ENCODE peak calls at places on chromosome 17, in four cellular contexts. X is GM12878, W is K562, M is HepG2. T is an unnamed sample.

GRCh38 chr17:50558955-50559614 is 1.4 kb upstream of the CACNA1G start:
- DNase-seq in W (no peak), M (no peak), X (no peak), T (peak)

GRCh38 chr17:28315846-28316705 is 2.9 kb upstream of the TMEM97 start:
- DNase-seq in M (no peak), W (no peak), X (no peak), T (no peak)

GRCh38 chr17:20779521-20779920 is 200.0 kb downstream of the CDRT15L2 start:
- DNase-seq in M (no peak), X (no peak), W (no peak), T (no peak)

GRCh38 chr17:64780096-64781012 is 118.2 kb upstream of the SMURF2 start:
- DNase-seq in M (no peak), X (no peak), W (no peak), T (peak)

GRCh38 chr17:5238333-5238732 is 3.7 kb upstream of the SCIMP start:
- DNase-seq in X (no peak), W (no peak), M (no peak), T (no peak)

GRCh38 chr17:63974594-63975192 is 2.0 kb upstream of the SCN4A start:
- DNase-seq in X (no peak), W (no peak), M (no peak), T (no peak)

GRCh38 chr17:79811036-79811887 is 14.4 kb upstream of the CBX8 start:
- DNase-seq in M (peak), W (peak), X (no peak), T (no peak)

GRCh38 chr17:43702636-43703035 is 40.9 kb upstream of the MEOX1 start:
- DNase-seq in M (peak), X (no peak), W (peak), T (peak)

GRCh38 chr17:1997146-1997586 is 28.0 kb downstream of the RTN4RL1 start:
- DNase-seq in W (no peak), X (no peak), M (peak), T (no peak)

GRCh38 chr17:76527430-76528111 is 9.9 kb downstream of the CYGB start:
- DNase-seq in W (peak), M (peak), X (no peak), T (peak)

GRCh38 chr17:35612924-35613521 is 25.9 kb downstream of the AP2B1 start:
- DNase-seq in M (peak), X (no peak), W (peak), T (peak)

GRCh38 chr17:56571456-56571855 is 22.0 kb upstream of the NOG start:
- DNase-seq in M (no peak), W (no peak), X (no peak), T (no peak)

GRCh38 chr17:27609606-27610303 is 21.2 kb upstream of the LGALS9 start:
- DNase-seq in W (no peak), X (no peak), M (peak), T (peak)

GRCh38 chr17:82291582-82292250 is 18.2 kb upstream of the CSNK1D start:
- DNase-seq in W (no peak), M (no peak), X (no peak), T (no peak)

GRCh38 chr17:33492731-33493260 is 199.7 kb upstream of the ASIC2 start:
- DNase-seq in W (no peak), M (no peak), X (no peak), T (no peak)

GRCh38 chr17:28950017-28950751 is 1.1 kb downstream of the PHF12 start:
- DNase-seq in W (peak), M (peak), X (no peak), T (peak)

GRCh38 chr17:51103050-51103449 is 17.6 kb downstream of the SPAG9 start:
- DNase-seq in X (no peak), M (no peak), W (no peak), T (no peak)

GRCh38 chr17:75596320-75597087 is 8.9 kb downstream of the MYO15B start:
- DNase-seq in M (no peak), X (no peak), W (no peak), T (no peak)

GRCh38 chr17:33038740-33039139 is 47.1 kb downstream of the SPACA3 start:
- DNase-seq in M (no peak), W (peak), X (no peak), T (peak)

GRCh38 chr17:74272731-74273201 is 1.3 kb upstream of the DNAI2 start:
- DNase-seq in X (no peak), W (no peak), M (no peak), T (peak)

GRCh38 chr17:311119-311848 is 41.3 kb downstream of the RPH3AL start:
- DNase-seq in W (no peak), M (no peak), X (no peak), T (no peak)

GRCh38 chr17:82380860-82381702 is 9.5 kb downstream of the UTS2R start:
- DNase-seq in W (no peak), X (no peak), M (no peak), T (no peak)

GRCh38 chr17:56681561-56682266 is 88.2 kb downstream of the NOG start:
- DNase-seq in M (no peak), X (no peak), W (no peak), T (no peak)

GRCh38 chr17:8436169-8436932 is 667 bp downstream of the NDEL1 start:
- DNase-seq in X (no peak), M (peak), W (peak), T (peak)

GRCh38 chr17:19003966-19004600 is 481 bp downstream of the FAM83G start:
- DNase-seq in X (no peak), M (peak), W (peak), T (peak)

GRCh38 chr17:63826468-63827001 is 696 bp upstream of the PSMC5 start:
- DNase-seq in W (no peak), M (no peak), X (no peak), T (no peak)

GRCh38 chr17:28178800-28179199 is 136.3 kb downstream of the NLK start:
- DNase-seq in W (no peak), X (no peak), M (no peak), T (no peak)

GRCh38 chr17:72730091-72730490 is 362.4 kb downstream of the SLC39A11 start:
- DNase-seq in X (no peak), W (no peak), M (no peak), T (no peak)

DNA sequence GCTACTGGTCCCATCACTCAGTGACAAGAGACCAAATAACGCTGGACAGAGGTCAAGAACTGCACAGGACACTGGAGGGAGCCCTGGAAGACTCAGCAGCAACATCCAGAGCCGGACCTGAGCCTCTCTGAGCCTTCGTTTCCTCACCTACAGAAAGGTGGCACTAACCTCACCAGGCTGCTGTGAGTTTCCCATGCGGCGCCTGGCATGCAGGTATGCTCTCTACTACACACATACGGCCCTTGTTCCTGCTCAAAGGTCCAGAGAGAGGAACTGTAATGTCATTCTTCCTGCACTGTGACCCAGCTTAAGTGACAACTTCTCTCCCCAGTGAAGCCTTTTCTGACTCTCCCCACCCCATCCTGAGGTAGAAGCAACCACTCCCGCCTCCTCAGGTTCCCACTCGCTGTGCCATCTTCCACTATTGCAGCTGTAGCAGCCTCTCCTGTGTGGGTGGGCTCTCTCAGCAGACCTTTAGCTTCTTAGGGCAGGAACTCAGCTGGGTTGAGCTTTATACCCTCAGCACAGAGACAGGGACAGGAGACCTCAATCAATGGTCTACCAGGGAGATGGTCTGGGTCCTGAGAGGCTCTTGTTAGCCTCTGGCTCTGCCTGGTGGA is 43.9 kb upstream of the SREBF1 start:
- DNase-seq in M (no peak), X (no peak), W (no peak), T (no peak)
- TF ChIP-seq SP1 in M (no peak), X (no peak), W (no peak), T (no peak)

GRCh38 chr17:31487648-31488263 is 96.3 kb downstream of the RAB11FIP4 start:
- DNase-seq in W (peak), M (peak), X (no peak), T (peak)

GRCh38 chr17:31487063-31487647 is 95.7 kb downstream of the RAB11FIP4 start:
- DNase-seq in X (no peak), W (no peak), M (peak), T (no peak)

GRCh38 chr17:31489295-31490018 is 98.0 kb downstream of the RAB11FIP4 start:
- DNase-seq in M (peak), X (no peak), W (peak), T (peak)

GRCh38 chr17:31488982-31489294 is 97.5 kb downstream of the RAB11FIP4 start:
- DNase-seq in W (no peak), M (no peak), X (no peak), T (no peak)

GRCh38 chr17:31488264-31488981 is 96.9 kb downstream of the RAB11FIP4 start:
- DNase-seq in M (no peak), X (no peak), W (peak), T (peak)
- TF ChIP-seq CBFB in M (no peak), X (no peak), W (no peak), T (no peak)

GRCh38 chr17:17696871-17697633 is 15.8 kb downstream of the RAI1 start:
- DNase-seq in W (no peak), X (no peak), M (no peak), T (no peak)

GRCh38 chr17:17698371-17698770 is 17.1 kb downstream of the RAI1 start:
- DNase-seq in W (no peak), X (no peak), M (no peak), T (peak)

GRCh38 chr17:17700251-17700969 is 19.2 kb downstream of the RAI1 start:
- DNase-seq in M (no peak), X (no peak), W (peak), T (peak)

GRCh38 chr17:17701112-17701511 is 19.9 kb downstream of the RAI1 start:
- DNase-seq in X (no peak), W (no peak), M (no peak), T (no peak)

DNA sequence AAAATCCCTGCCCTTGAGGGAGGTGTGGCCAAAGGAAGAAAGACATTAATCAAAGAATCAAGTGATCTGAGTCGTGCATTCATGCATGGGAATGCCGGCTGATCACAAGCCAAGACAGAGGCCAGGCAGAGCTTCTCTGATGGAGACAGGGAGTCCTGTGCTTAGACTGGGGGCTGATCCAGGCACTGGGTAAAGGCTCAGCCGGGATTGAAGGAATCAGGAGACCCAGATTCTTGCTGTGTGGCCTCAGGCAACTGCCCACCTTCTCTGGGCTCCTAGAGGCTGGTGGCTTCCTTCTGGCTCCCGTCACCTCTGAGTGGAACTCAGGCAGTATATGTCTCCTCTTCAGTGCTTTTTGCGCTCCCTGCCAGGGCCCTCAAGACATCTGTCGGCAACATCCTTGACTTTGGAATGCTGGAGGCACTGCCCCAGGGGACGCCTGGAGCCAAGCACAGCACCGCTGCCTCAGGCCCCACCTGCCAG is 17.7 kb downstream of the RAI1 start:
- DNase-seq in W (no peak), X (no peak), M (no peak), T (peak)
- TF ChIP-seq SP1 in W (no peak), X (no peak), M (no peak), T (no peak)

DNA sequence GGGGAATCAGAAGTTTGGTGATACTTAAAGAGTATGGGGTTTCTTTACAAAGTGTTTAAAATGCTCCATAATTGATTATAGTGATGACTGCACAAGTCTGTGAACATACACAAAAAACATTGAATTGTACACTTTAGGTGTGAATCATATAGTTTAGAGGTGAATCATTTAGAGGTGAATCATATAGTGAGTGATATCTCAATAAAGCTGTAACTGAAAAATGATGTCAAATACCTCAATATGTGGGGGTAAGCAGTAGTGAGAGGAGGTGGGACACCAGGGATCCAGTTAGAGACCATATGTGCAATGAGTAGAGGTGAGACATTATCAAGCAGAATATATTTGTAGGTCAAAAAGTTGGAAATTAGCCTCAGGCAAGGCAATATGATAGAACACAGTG is 264.5 kb downstream of the PMP22 start:
- DNase-seq in X (no peak), W (no peak), M (no peak), T (no peak)
- TF ChIP-seq CBFB in X (no peak), W (no peak), M (no peak), T (no peak)

DNA sequence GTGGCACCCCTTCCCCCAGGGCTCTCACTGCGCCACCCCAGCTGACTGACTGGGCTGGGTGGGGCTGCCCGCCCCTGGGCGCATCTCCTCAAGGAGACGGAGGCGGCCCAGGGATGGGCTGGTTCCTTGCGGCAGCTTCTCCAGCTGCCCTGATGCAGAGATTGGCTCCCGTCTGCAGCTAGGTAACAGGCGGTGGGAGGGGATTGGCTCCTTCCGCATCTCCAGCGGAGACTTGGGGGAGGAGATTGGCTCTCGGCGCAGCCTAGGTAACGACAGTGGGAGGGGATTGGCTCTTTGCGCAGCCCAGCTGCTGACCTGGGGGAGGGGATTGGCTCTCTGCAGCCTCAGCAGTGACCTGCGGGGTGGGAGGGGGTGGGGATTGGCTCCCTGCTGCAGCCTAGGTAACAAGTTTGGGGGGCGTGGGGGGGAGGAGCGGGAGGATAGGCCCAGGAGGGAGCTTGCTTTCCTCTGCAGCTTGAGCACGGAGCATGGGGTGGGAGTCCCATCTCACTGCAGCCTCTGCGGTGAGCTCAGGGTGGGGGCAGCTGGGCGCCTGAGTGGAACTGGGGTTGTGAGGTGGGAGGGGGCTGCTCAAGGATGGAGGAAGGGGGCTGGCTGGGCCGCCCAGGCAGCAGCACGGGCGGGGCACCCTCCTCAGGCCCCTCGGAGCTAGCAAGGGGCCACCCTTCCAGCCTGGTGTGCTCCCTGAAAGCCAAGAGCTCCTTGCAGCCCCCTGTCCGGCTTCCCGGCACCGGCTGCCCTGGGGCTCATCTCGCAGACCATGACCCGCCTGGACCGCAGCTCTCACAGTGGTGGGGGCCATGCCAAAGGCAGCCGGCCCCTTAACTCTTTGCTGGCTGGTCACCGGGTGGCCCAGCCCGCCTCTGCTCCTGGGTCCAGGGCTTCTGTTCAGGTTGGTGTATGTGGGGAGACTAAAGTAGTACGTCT is 6.4 kb downstream of the NFE2L1 start:
- DNase-seq in X (no peak), M (no peak), W (peak), T (peak)
- TF ChIP-seq SP1 in X (no peak), M (no peak), W (no peak), T (no peak)

GRCh38 chr17:48471807-48472484 is 41.9 kb upstream of the SKAP1 start:
- DNase-seq in M (no peak), X (no peak), W (no peak), T (no peak)
- TF ChIP-seq CBFB in M (no peak), X (no peak), W (no peak), T (no peak)